ENCODE peak calls at places on chromosomes 13 and 19, in five cellular contexts. F is DND-41, C is endothelial cell of umbilical vein, X is kidney, W is GM23338. J is an unnamed sample.

GRCh38 chr13:107721436-107721835 is 493.9 kb downstream of the LIG4 start:
- DNase-seq in X (no peak), W (no peak), C (no peak), F (no peak), J (no peak)

GRCh38 chr13:55229906-55230569 is 1910.7 kb upstream of the PRR20A start:
- DNase-seq in C (no peak), W (peak; percentile 15), X (no peak), F (no peak), J (no peak)

GRCh38 chr13:53150568-53150967 is 122.0 kb downstream of the OLFM4 start:
- DNase-seq in C (no peak), X (no peak), F (no peak), W (no peak), J (no peak)

GRCh38 chr13:48304132-48304876 is 753 bp downstream of the RB1 start:
- DNase-seq in F (peak; percentile 52), W (no peak), C (peak; percentile 66), X (no peak), J (peak; percentile 47)

GRCh38 chr19:53254451-53255341 is at the start of gene ZNF677:
- DNase-seq in C (peak; percentile 82), X (peak; percentile 98), F (peak; percentile 91), W (peak; percentile 90), J (peak; percentile 84)

GRCh38 chr13:46154136-46154854 is 27.7 kb downstream of the LCP1 start:
- DNase-seq in W (no peak), X (no peak), C (no peak), F (no peak), J (no peak)

GRCh38 chr19:38425810-38426466 is at the start of gene RASGRP4:
- DNase-seq in X (peak; percentile 74), F (peak; percentile 72), W (peak; percentile 75), C (no peak), J (no peak)

GRCh38 chr19:10543059-10543419 is 665 bp upstream of the ATG4D start:
- DNase-seq in X (no peak), F (no peak), W (no peak), C (no peak), J (no peak)

GRCh38 chr19:4878491-4878968 is 11.1 kb upstream of the PLIN3 start:
- DNase-seq in C (no peak), F (peak; percentile 93), X (no peak), W (peak; percentile 60), J (no peak)

GRCh38 chr19:46337487-46337886 is 9.4 kb upstream of the PPP5C start:
- DNase-seq in W (no peak), C (no peak), F (no peak), X (no peak), J (no peak)

GRCh38 chr19:3224346-3225325 is at the start of gene CELF5:
- DNase-seq in X (no peak), F (peak; percentile 76), W (peak; percentile 75), C (no peak), J (peak; percentile 53)

GRCh38 chr19:4586691-4587090 is 27.2 kb upstream of the SEMA6B start:
- DNase-seq in C (no peak), X (no peak), F (no peak), W (peak; percentile 53), J (no peak)

GRCh38 chr13:113139580-113139979 is 17.0 kb downstream of the F10 start:
- DNase-seq in C (no peak), F (no peak), W (no peak), X (no peak), J (no peak)

GRCh38 chr19:38023661-38024574 is 116.9 kb downstream of the SIPA1L3 start:
- DNase-seq in F (no peak), W (no peak), X (no peak), C (no peak), J (no peak)

GRCh38 chr13:49042476-49042875 is 66.8 kb downstream of the FNDC3A start:
- DNase-seq in F (no peak), C (no peak), X (no peak), W (no peak), J (no peak)

GRCh38 chr13:42114912-42115311 is 66.5 kb downstream of the DGKH start:
- DNase-seq in X (no peak), C (no peak), W (no peak), F (no peak), J (no peak)

GRCh38 chr13:50012396-50013169 is 2.7 kb upstream of the KCNRG start:
- DNase-seq in F (no peak), W (no peak), X (no peak), C (no peak), J (no peak)

GRCh38 chr19:39139305-39140194 is 14.0 kb downstream of the PAK4 start:
- DNase-seq in C (no peak), W (peak; percentile 92), X (no peak), F (no peak), J (no peak)

GRCh38 chr19:8158411-8159074 is 9.2 kb upstream of the FBN3 start:
- DNase-seq in X (no peak), F (peak; percentile 26), W (peak; percentile 97), C (peak; percentile 59), J (peak; percentile 65)

GRCh38 chr19:18951721-18952281 is 10.8 kb upstream of the HOMER3 start:
- DNase-seq in X (no peak), F (no peak), W (no peak), C (peak; percentile 17), J (no peak)

GRCh38 chr19:54460230-54461005 is 3.2 kb downstream of the LENG9 start:
- DNase-seq in W (no peak), F (no peak), X (peak; percentile 80), C (no peak), J (no peak)

GRCh38 chr19:55467236-55468053 is 2.9 kb upstream of the C19orf85 start:
- DNase-seq in W (peak; percentile 80), C (peak; percentile 38), F (peak; percentile 48), X (peak; percentile 87), J (peak; percentile 72)

GRCh38 chr19:55468054-55468393 is 3.5 kb upstream of the C19orf85 start:
- DNase-seq in W (no peak), C (no peak), F (no peak), X (no peak), J (no peak)

GRCh38 chr19:55465460-55466245 is 1.1 kb upstream of the C19orf85 start:
- DNase-seq in W (no peak), F (no peak), X (no peak), C (no peak), J (no peak)

GRCh38 chr19:55464669-55465068 is at the start of gene C19orf85:
- DNase-seq in X (no peak), F (no peak), W (no peak), C (no peak), J (no peak)

GRCh38 chr19:55466246-55466614 is 1.7 kb upstream of the C19orf85 start:
- DNase-seq in C (no peak), X (no peak), F (no peak), W (no peak), J (no peak)
- H3K27ac ChIP-seq in C (no peak overlapping the region), X (no peak overlapping the region), F (no peak overlapping the region), W (no peak overlapping the region), J (no peak overlapping the region)

GRCh38 chr19:56156768-56157167 is 15.7 kb downstream of the ZNF444 start:
- DNase-seq in F (no peak), W (no peak), X (no peak), C (no peak), J (no peak)

GRCh38 chr19:56155124-56155687 is 14.1 kb downstream of the ZNF444 start:
- DNase-seq in W (peak; percentile 86), C (no peak), F (no peak), X (no peak), J (no peak)

GRCh38 chr19:56159009-56159501 is 16.8 kb upstream of the GALP start:
- DNase-seq in W (no peak), C (no peak), F (no peak), X (no peak), J (no peak)

GRCh38 chr19:56159616-56160271 is 16.1 kb upstream of the GALP start:
- DNase-seq in C (no peak), W (no peak), X (no peak), F (no peak), J (no peak)

GRCh38 chr19:56158170-56158757 is 17.2 kb downstream of the ZNF444 start:
- DNase-seq in W (no peak), X (no peak), F (no peak), C (no peak), J (no peak)
- H3K4me3 ChIP-seq in W (no peak overlapping the region), X (no peak overlapping the region), F (no peak overlapping the region), C (no peak overlapping the region), J (no peak overlapping the region)

GRCh38 chr19:6743071-6743470 is 3.6 kb downstream of the TRIP10 start:
- DNase-seq in W (no peak), F (no peak), C (no peak), X (peak; percentile 63), J (no peak)

GRCh38 chr19:6738726-6739389 is 622 bp upstream of the TRIP10 start:
- DNase-seq in W (peak; percentile 67), X (peak; percentile 89), C (no peak), F (no peak), J (peak; percentile 47)

GRCh38 chr19:6739884-6740588 is 556 bp downstream of the TRIP10 start:
- DNase-seq in F (no peak), W (peak; percentile 68), X (no peak), C (peak; percentile 38), J (peak; percentile 57)

GRCh38 chr19:6739390-6739883 is at the start of gene TRIP10:
- DNase-seq in X (peak; percentile 95), F (peak; percentile 87), C (peak; percentile 66), W (peak; percentile 84), J (peak; percentile 68)

DNA sequence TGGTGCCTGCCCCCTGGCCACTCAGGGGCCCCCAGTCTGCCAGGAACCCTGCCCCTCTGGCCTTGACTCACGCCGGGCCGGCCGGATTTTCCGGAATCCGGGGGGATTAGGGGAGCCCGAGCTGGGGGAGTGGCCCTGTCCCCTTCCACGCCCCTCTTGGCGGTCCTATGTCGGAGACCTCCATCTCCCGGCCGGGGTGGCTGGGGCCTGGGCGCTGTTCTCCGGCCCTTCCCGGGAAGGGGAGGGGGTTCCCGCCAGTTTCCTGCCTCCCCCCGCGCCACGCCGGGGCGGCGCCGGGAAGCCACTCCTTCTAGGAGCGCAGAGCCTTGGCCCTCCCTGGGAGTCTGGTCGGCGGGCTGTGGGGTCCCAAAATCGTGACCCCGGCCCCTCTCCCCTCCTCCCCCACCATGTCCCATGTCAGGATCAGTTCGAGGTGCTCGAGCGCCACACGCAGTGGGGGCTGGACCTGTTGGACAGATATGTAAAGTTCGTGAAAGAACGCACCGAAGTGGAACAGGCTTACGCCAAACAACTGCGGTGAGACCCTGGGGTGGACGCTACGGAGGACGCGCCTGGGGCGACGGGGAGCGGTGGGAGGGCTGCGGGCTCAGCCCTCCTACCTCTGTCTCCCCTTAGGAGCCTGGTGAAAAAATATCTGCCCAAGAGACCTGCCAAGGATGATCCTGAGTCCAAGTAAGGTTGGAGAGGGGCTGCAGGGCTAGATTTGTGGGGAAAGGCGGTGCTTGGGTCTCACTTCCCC is 1.3 kb downstream of the TRIP10 start:
- DNase-seq in W (peak; percentile 86), C (peak; percentile 46), X (peak; percentile 90), F (no peak), J (no peak)
- H3K4me1 ChIP-seq in W (peaks cover 26% of the 10 kb centered on the region), C (peaks cover 48% of the 10 kb centered on the region), X (peaks cover 31% of the 10 kb centered on the region), F (peaks cover 47% of the 10 kb centered on the region), J (peaks cover 31% of the 10 kb centered on the region)

GRCh38 chr19:13012390-13012689 is 17.1 kb downstream of the NFIX start:
- DNase-seq in C (no peak), W (no peak), F (no peak), X (no peak), J (no peak)

GRCh38 chr19:13011653-13012389 is 16.5 kb downstream of the NFIX start:
- DNase-seq in X (no peak), W (peak; percentile 78), C (no peak), F (no peak), J (no peak)

GRCh38 chr19:13008926-13009787 is 13.9 kb downstream of the NFIX start:
- DNase-seq in X (no peak), W (peak; percentile 68), F (no peak), C (no peak), J (no peak)

GRCh38 chr19:13010992-13011652 is 15.8 kb downstream of the NFIX start:
- DNase-seq in C (no peak), F (no peak), W (no peak), X (no peak), J (no peak)

GRCh38 chr19:13010038-13010991 is 15.0 kb downstream of the NFIX start:
- DNase-seq in C (no peak), W (peak; percentile 58), F (no peak), X (peak; percentile 86), J (no peak)
- H3K27ac ChIP-seq in C (no peak overlapping the region), W (no peak overlapping the region), F (no peak overlapping the region), X (no peak overlapping the region), J (no peak overlapping the region)